ENCODE peak calls at places on chromosomes 7 and 10, in eight cellular contexts. One of them, this sample, is unnamed.

GRCh38 chr10:110641256-110641655 is 2.9 kb upstream of the RBM20 start:
- DNase-seq in iPS-NIHi11: peak
- DNase-seq in neural progenitor cell: peak
- DNase-seq in RPMI8226: peak
- DNase-seq in activated CD8-positive, alpha-beta memory T cell treated with anti-CD3 and anti-CD28 coated beads, Interleukin-2, amount 10 ng/mL, durations not matched to agents 7 days and 5 days: peak
- DNase-seq in NCI-H1105: no peak
- DNase-seq in HEK293T: no peak
- DNase-seq in effector CD4-positive, alpha-beta T cell: no peak
- DNase-seq in this sample: peak

GRCh38 chr7:46943996-46944395 is 637.9 kb downstream of the TNS3 start:
- DNase-seq in RPMI8226: no peak
- DNase-seq in activated CD8-positive, alpha-beta memory T cell treated with anti-CD3 and anti-CD28 coated beads, Interleukin-2, amount 10 ng/mL, durations not matched to agents 7 days and 5 days: no peak
- DNase-seq in neural progenitor cell: no peak
- DNase-seq in HEK293T: no peak
- DNase-seq in NCI-H1105: no peak
- DNase-seq in effector CD4-positive, alpha-beta T cell: no peak
- DNase-seq in iPS-NIHi11: no peak
- DNase-seq in this sample: no peak

GRCh38 chr7:37142943-37143342 is 305.7 kb downstream of the ELMO1 start:
- DNase-seq in neural progenitor cell: peak
- DNase-seq in activated CD8-positive, alpha-beta memory T cell treated with anti-CD3 and anti-CD28 coated beads, Interleukin-2, amount 10 ng/mL, durations not matched to agents 7 days and 5 days: no peak
- DNase-seq in RPMI8226: no peak
- DNase-seq in NCI-H1105: no peak
- DNase-seq in iPS-NIHi11: no peak
- DNase-seq in effector CD4-positive, alpha-beta T cell: no peak
- DNase-seq in HEK293T: no peak
- DNase-seq in this sample: no peak

GRCh38 chr7:11667071-11667809 is 164.8 kb downstream of the THSD7A start:
- DNase-seq in activated CD8-positive, alpha-beta memory T cell treated with anti-CD3 and anti-CD28 coated beads, Interleukin-2, amount 10 ng/mL, durations not matched to agents 7 days and 5 days: no peak
- DNase-seq in neural progenitor cell: no peak
- DNase-seq in NCI-H1105: no peak
- DNase-seq in effector CD4-positive, alpha-beta T cell: no peak
- DNase-seq in HEK293T: no peak
- DNase-seq in iPS-NIHi11: no peak
- DNase-seq in RPMI8226: no peak
- DNase-seq in this sample: no peak

GRCh38 chr7:112649560-112649959 is 140.6 kb downstream of the TMEM168 start:
- DNase-seq in effector CD4-positive, alpha-beta T cell: no peak
- DNase-seq in HEK293T: no peak
- DNase-seq in NCI-H1105: no peak
- DNase-seq in iPS-NIHi11: no peak
- DNase-seq in RPMI8226: no peak
- DNase-seq in neural progenitor cell: no peak
- DNase-seq in activated CD8-positive, alpha-beta memory T cell treated with anti-CD3 and anti-CD28 coated beads, Interleukin-2, amount 10 ng/mL, durations not matched to agents 7 days and 5 days: no peak
- DNase-seq in this sample: no peak

GRCh38 chr7:150955519-150956394 is 22.4 kb downstream of the KCNH2 start:
- DNase-seq in RPMI8226: peak
- DNase-seq in activated CD8-positive, alpha-beta memory T cell treated with anti-CD3 and anti-CD28 coated beads, Interleukin-2, amount 10 ng/mL, durations not matched to agents 7 days and 5 days: no peak
- DNase-seq in neural progenitor cell: peak
- DNase-seq in HEK293T: no peak
- DNase-seq in iPS-NIHi11: peak
- DNase-seq in effector CD4-positive, alpha-beta T cell: no peak
- DNase-seq in NCI-H1105: no peak
- DNase-seq in this sample: no peak

GRCh38 chr10:7561216-7561893 is 105.4 kb downstream of the ITIH5 start:
- DNase-seq in iPS-NIHi11: peak
- DNase-seq in HEK293T: no peak
- DNase-seq in RPMI8226: no peak
- DNase-seq in activated CD8-positive, alpha-beta memory T cell treated with anti-CD3 and anti-CD28 coated beads, Interleukin-2, amount 10 ng/mL, durations not matched to agents 7 days and 5 days: no peak
- DNase-seq in NCI-H1105: no peak
- DNase-seq in effector CD4-positive, alpha-beta T cell: no peak
- DNase-seq in neural progenitor cell: peak
- DNase-seq in this sample: no peak

GRCh38 chr10:82887488-82887887 is 1012.5 kb downstream of the NRG3 start:
- DNase-seq in HEK293T: no peak
- DNase-seq in effector CD4-positive, alpha-beta T cell: no peak
- DNase-seq in NCI-H1105: peak
- DNase-seq in RPMI8226: no peak
- DNase-seq in neural progenitor cell: no peak
- DNase-seq in iPS-NIHi11: no peak
- DNase-seq in activated CD8-positive, alpha-beta memory T cell treated with anti-CD3 and anti-CD28 coated beads, Interleukin-2, amount 10 ng/mL, durations not matched to agents 7 days and 5 days: no peak
- DNase-seq in this sample: no peak

GRCh38 chr10:128697437-128697836 is 571.2 kb upstream of the MKI67 start:
- DNase-seq in effector CD4-positive, alpha-beta T cell: no peak
- DNase-seq in HEK293T: no peak
- DNase-seq in activated CD8-positive, alpha-beta memory T cell treated with anti-CD3 and anti-CD28 coated beads, Interleukin-2, amount 10 ng/mL, durations not matched to agents 7 days and 5 days: no peak
- DNase-seq in RPMI8226: no peak
- DNase-seq in NCI-H1105: no peak
- DNase-seq in iPS-NIHi11: no peak
- DNase-seq in neural progenitor cell: no peak
- DNase-seq in this sample: no peak

GRCh38 chr7:73933091-73933490 is 72.1 kb downstream of the TMEM270 start:
- DNase-seq in neural progenitor cell: no peak
- DNase-seq in effector CD4-positive, alpha-beta T cell: no peak
- DNase-seq in NCI-H1105: no peak
- DNase-seq in HEK293T: no peak
- DNase-seq in iPS-NIHi11: no peak
- DNase-seq in activated CD8-positive, alpha-beta memory T cell treated with anti-CD3 and anti-CD28 coated beads, Interleukin-2, amount 10 ng/mL, durations not matched to agents 7 days and 5 days: no peak
- DNase-seq in RPMI8226: no peak
- DNase-seq in this sample: no peak

GRCh38 chr10:42951486-42952251 is 125.2 kb upstream of the RET start:
- DNase-seq in iPS-NIHi11: peak
- DNase-seq in effector CD4-positive, alpha-beta T cell: no peak
- DNase-seq in neural progenitor cell: peak
- DNase-seq in NCI-H1105: no peak
- DNase-seq in RPMI8226: no peak
- DNase-seq in HEK293T: no peak
- DNase-seq in activated CD8-positive, alpha-beta memory T cell treated with anti-CD3 and anti-CD28 coated beads, Interleukin-2, amount 10 ng/mL, durations not matched to agents 7 days and 5 days: peak
- DNase-seq in this sample: no peak